ENCODE peak calls at places on chromosomes 4 and X, in eight cellular contexts. U, Q, S, H, O, N, T and J are unnamed samples.

GRCh38 chrX:10769165-10769564 is 148.8 kb upstream of the MID1 start:
- DNase-seq in U (no peak), Q (no peak), S (no peak), H (no peak), O (no peak), N (no peak), T (no peak), J (no peak)

GRCh38 chrX:63526863-63527262 is 175.7 kb upstream of the SPIN4 start:
- DNase-seq in U (no peak), Q (no peak), S (no peak), H (no peak), O (no peak), N (no peak), T (no peak), J (no peak)

GRCh38 chrX:106791495-106791894 is 11.0 kb upstream of the TBC1D8B start:
- DNase-seq in U (no peak), Q (no peak), S (no peak), H (no peak), O (no peak), N (no peak), T (no peak), J (no peak)

GRCh38 chr4:99966692-99967091 is 16.6 kb upstream of the H2AZ1 start:
- DNase-seq in U (no peak), Q (no peak), S (no peak), H (no peak), O (no peak), N (no peak), T (no peak), J (no peak)

GRCh38 chr4:140372607-140373327 is 679 bp upstream of the SCOC start:
- DNase-seq in U (no peak), Q (no peak), S (no peak), H (no peak), O (peak), N (no peak), T (no peak), J (no peak)

GRCh38 chr4:126757219-126757618 is 875.5 kb upstream of the INTU start:
- DNase-seq in U (no peak), Q (no peak), S (no peak), H (no peak), O (no peak), N (no peak), T (no peak), J (no peak)

GRCh38 chr4:113411496-113411938 is 350.0 kb downstream of the CAMK2D start:
- DNase-seq in U (no peak), Q (no peak), S (peak), H (no peak), O (no peak), N (no peak), T (peak), J (no peak)

GRCh38 chr4:158610790-158611189 is 60.9 kb downstream of the C4orf46 start:
- DNase-seq in U (no peak), Q (no peak), S (no peak), H (no peak), O (no peak), N (no peak), T (no peak), J (no peak)

GRCh38 chrX:15663439-15663838 is 1.2 kb downstream of the CLTRN start:
- DNase-seq in U (no peak), Q (no peak), S (no peak), H (no peak), O (no peak), N (no peak), T (no peak), J (no peak)

GRCh38 chrX:140923118-140923517 is 79.3 kb upstream of the SPANXB1 start:
- DNase-seq in U (no peak), Q (no peak), S (no peak), H (no peak), O (no peak), N (no peak), T (no peak), J (no peak)

GRCh38 chr4:171203425-171203824 is 609.8 kb upstream of the GALNTL6 start:
- DNase-seq in U (no peak), Q (no peak), S (no peak), H (no peak), O (no peak), N (no peak), T (no peak), J (no peak)

GRCh38 chrX:110180176-110180927 is 137.5 kb downstream of the AMMECR1 start:
- DNase-seq in U (no peak), Q (no peak), S (no peak), H (no peak), O (no peak), N (peak), T (no peak), J (no peak)

GRCh38 chrX:155544886-155545285 is 67.9 kb downstream of the TMLHE start:
- DNase-seq in U (no peak), Q (no peak), S (no peak), H (no peak), O (no peak), N (no peak), T (no peak), J (no peak)

GRCh38 chrX:38225093-38225492 is 4.4 kb upstream of the SRPX start:
- DNase-seq in U (no peak), Q (no peak), S (no peak), H (no peak), O (no peak), N (no peak), T (no peak), J (no peak)

GRCh38 chrX:129905787-129906580 is at the start of gene UTP14A:
- DNase-seq in U (peak), Q (peak), S (peak), H (peak), O (peak), N (peak), T (peak), J (peak)
- TF ChIP-seq POLR2A in U (peak), Q (no peak), S (peak), H (peak), O (peak), N (peak), T (no peak), J (no peak)

GRCh38 chr4:54101190-54102041 is 1.5 kb downstream of the GSX2 start:
- DNase-seq in U (no peak), Q (no peak), S (no peak), H (no peak), O (no peak), N (no peak), T (no peak), J (no peak)
- H3K4me3 ChIP-seq in U (no peak), Q (peak), S (no peak), H (peak), O (no peak), N (no peak), T (peak), J (peak)

GRCh38 chrX:65671966-65672365 is 4.5 kb downstream of the MSN start:
- DNase-seq in U (no peak), Q (no peak), S (no peak), H (no peak), O (no peak), N (no peak), T (no peak), J (no peak)

GRCh38 chrX:65674351-65674893 is 7.0 kb downstream of the MSN start:
- DNase-seq in U (no peak), Q (no peak), S (no peak), H (no peak), O (no peak), N (no peak), T (no peak), J (no peak)

GRCh38 chrX:65668362-65669310 is 1.2 kb downstream of the MSN start:
- DNase-seq in U (peak), Q (peak), S (peak), H (peak), O (peak), N (peak), T (peak), J (no peak)

GRCh38 chrX:65673857-65674350 is 6.5 kb downstream of the MSN start:
- DNase-seq in U (no peak), Q (no peak), S (no peak), H (no peak), O (no peak), N (no peak), T (no peak), J (no peak)

GRCh38 chrX:65671286-65671685 is 3.8 kb downstream of the MSN start:
- DNase-seq in U (no peak), Q (no peak), S (no peak), H (no peak), O (no peak), N (no peak), T (no peak), J (no peak)
- H3K27ac ChIP-seq in U (peak), Q (peak), S (no peak), H (peak), O (peak), N (peak), T (peak), J (peak)

GRCh38 chrX:153608821-153609220 is 9.9 kb upstream of the CCNQ start:
- DNase-seq in U (no peak), Q (no peak), S (no peak), H (no peak), O (no peak), N (no peak), T (no peak), J (no peak)

GRCh38 chrX:153609917-153610833 is 11.2 kb upstream of the CCNQ start:
- DNase-seq in U (peak), Q (peak), S (peak), H (peak), O (peak), N (peak), T (peak), J (peak)

GRCh38 chrX:153612413-153612812 is 13.5 kb upstream of the CCNQ start:
- DNase-seq in U (peak), Q (peak), S (no peak), H (no peak), O (no peak), N (no peak), T (no peak), J (no peak)

GRCh38 chrX:153611298-153612095 is 12.6 kb upstream of the CCNQ start:
- DNase-seq in U (peak), Q (peak), S (no peak), H (no peak), O (no peak), N (peak), T (no peak), J (no peak)

DNA sequence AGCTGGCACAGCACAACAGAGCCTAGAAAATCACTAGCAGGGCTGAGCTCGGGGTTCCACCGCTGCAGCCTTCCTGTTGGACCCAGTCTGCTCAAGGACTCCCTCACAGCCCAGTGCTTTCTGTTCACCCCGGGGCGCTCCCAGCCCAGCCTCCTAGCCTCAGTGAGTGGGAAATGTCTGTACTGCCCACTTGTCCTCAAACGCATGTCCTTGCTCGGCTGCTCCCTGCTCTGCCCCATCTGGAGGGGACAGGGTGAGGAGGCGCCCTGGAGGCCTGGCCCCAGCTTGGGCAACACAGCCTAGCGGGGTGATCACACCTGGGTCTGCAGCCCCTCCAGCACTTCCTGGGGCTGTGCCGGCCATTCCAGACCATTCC is 11.9 kb upstream of the CCNQ start:
- DNase-seq in U (peak), Q (peak), S (no peak), H (no peak), O (no peak), N (no peak), T (no peak), J (no peak)
- TF ChIP-seq POLR2A in U (no peak), Q (no peak), S (no peak), H (no peak), O (no peak), N (no peak), T (no peak), J (no peak)

GRCh38 chrX:153411988-153412574 is 809 bp downstream of the ZFP92 start:
- DNase-seq in U (no peak), Q (peak), S (no peak), H (no peak), O (no peak), N (no peak), T (no peak), J (no peak)

GRCh38 chrX:153410328-153410727 is 944 bp upstream of the ZFP92 start:
- DNase-seq in U (no peak), Q (peak), S (no peak), H (no peak), O (no peak), N (no peak), T (no peak), J (no peak)

GRCh38 chrX:153411255-153411987 is at the start of gene ZFP92:
- DNase-seq in U (no peak), Q (peak), S (no peak), H (no peak), O (peak), N (no peak), T (no peak), J (no peak)

GRCh38 chrX:153409414-153410101 is 1.7 kb upstream of the ZFP92 start:
- DNase-seq in U (no peak), Q (peak), S (no peak), H (no peak), O (no peak), N (no peak), T (no peak), J (no peak)

GRCh38 chrX:153410888-153411254 is 401 bp upstream of the ZFP92 start:
- DNase-seq in U (no peak), Q (no peak), S (no peak), H (no peak), O (no peak), N (no peak), T (no peak), J (no peak)
- H3K4me3 ChIP-seq in U (peak), Q (peak), S (peak), H (peak), O (peak), N (peak), T (peak), J (peak)

DNA sequence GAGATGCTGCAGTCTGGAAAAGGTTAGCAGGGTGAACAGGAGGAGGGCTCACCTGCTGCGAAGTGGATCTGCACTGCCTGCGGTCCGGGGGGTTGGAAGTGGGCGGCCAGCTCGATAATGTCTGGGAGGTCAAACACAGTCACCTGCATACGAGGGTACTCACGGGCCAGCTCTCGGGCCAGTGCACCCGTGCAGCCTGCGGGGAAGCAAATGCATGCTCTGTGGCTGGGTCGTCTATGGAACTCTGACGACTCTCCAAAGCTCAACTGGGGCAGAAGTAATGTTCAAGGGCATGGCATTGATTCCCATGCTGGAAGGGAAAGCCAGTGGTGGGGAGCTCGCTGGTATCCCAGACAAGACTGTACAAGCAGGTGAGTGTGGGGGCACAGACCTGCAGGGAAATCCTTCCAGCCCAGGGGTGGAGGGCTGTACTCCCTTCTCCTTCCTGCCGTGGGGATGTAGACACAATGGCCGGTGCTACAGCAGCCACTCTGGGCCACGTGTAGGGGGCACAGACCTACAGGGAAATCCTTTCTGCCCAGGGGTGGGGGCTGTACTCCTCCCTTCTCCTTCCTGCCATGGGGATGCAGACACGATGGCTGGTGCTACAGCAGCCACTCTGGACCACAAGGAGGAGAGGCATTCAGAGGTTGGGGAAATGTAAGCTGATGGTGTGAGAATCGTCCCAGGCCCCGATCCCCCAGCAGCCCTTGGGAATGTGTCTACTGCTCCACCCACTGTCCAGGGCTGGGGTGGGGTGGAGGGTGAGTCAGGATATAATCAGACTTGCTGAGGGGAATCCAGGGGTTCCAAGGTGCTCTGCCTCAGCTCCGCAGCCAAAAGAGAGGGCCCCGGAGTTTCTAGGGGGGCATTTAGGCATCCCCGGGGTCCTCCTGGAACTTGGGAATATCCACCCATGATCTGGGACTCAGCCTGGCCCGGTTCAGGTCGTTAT is 26.3 kb upstream of the SLC25A6 start:
- DNase-seq in U (no peak), Q (peak), S (no peak), H (no peak), O (no peak), N (no peak), T (no peak), J (peak)
- H3K27ac ChIP-seq in U (no peak), Q (no peak), S (no peak), H (no peak), O (no peak), N (no peak), T (no peak), J (no peak)

GRCh38 chr4:122732329-122733026 is at the start of gene BBS12:
- DNase-seq in U (peak), Q (peak), S (peak), H (peak), O (peak), N (peak), T (peak), J (peak)
- TF ChIP-seq POLR2A in U (no peak), Q (no peak), S (peak), H (peak), O (peak), N (peak), T (no peak), J (no peak)

GRCh38 chr4:2689114-2689513 is 67.0 kb downstream of the TNIP2 start:
- DNase-seq in U (no peak), Q (no peak), S (no peak), H (no peak), O (no peak), N (no peak), T (no peak), J (no peak)

GRCh38 chr4:2688281-2688680 is 67.9 kb downstream of the TNIP2 start:
- DNase-seq in U (no peak), Q (no peak), S (no peak), H (no peak), O (no peak), N (no peak), T (no peak), J (no peak)

GRCh38 chr4:2691313-2691712 is 64.8 kb downstream of the TNIP2 start:
- DNase-seq in U (no peak), Q (no peak), S (no peak), H (no peak), O (no peak), N (no peak), T (no peak), J (no peak)

GRCh38 chr4:2688697-2689096 is 67.4 kb downstream of the TNIP2 start:
- DNase-seq in U (no peak), Q (no peak), S (no peak), H (no peak), O (no peak), N (no peak), T (no peak), J (no peak)

DNA sequence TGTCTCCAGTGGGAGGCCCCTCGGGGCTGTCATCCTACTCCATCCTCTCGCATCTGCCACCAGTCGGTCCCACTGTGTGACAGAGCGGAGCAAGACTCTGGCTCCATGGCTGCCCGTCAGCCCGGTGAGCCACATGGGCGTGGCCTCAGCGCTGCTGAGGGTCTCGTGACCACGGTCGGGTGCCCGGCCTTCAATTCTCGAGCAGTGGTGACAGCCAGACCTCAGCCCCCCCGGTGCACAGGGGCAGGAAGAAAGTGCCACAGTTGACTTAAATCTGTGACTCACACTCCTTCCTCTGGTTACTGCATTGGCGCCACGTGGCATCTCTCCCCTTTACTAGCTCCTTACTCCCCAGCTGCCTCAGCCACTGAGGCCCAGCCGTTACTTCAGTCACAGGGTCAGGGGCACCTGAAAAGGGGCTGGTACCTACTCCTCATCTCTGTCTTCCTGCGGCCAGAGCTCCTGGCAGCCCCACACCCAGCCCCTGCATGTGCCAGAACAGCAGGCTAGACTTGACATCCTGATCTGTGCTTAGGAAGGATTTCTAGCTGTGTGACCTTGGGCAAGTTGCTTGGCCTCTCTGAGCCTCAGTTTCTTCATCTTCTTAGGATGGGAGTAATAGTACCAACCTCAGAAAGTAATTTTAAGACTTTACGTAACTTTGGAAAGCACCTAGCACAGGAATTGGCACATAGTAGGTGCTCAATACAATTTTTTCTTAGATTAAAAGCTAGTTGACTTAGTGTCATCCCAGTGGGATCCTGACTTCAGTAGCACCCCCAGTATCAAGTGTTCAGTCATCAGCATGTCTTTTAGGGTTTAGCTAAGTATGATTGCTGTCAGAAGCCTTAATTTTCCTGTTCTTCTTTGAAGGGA is 66.1 kb downstream of the TNIP2 start:
- DNase-seq in U (no peak), Q (peak), S (no peak), H (no peak), O (peak), N (no peak), T (no peak), J (no peak)
- H3K4me3 ChIP-seq in U (no peak), Q (no peak), S (no peak), H (no peak), O (no peak), N (no peak), T (no peak), J (no peak)

DNA sequence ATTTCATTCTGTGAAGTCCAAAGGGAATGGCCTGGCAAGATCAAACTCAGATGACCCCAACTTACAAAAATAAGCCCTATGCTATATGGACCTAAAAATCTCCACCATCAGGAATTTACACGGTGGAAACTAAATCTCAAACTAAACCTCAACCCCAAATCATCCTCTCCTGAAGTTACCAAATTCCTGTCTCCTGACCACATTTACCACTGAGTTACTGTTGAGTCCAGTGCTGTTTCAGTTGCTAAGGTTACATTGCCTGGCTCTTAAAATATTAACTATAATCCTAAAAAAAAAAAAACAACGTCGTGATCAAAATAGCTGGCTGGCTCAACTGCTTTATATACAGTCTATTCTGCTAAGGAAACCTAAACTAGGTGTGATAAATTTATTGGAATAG is 315.2 kb upstream of the SLIT2 start:
- DNase-seq in U (no peak), Q (no peak), S (no peak), H (no peak), O (no peak), N (no peak), T (no peak), J (no peak)
- H3K27ac ChIP-seq in U (no peak), Q (no peak), S (no peak), H (no peak), O (no peak), N (no peak), T (no peak), J (no peak)